ENCODE peak calls at places on chromosome 18, in five cellular contexts. One of them, this sample, is unnamed.
A peak's percentile ranks its signal among the peaks of the same experiment; 100 is the strongest.

GRCh38 chr18:5892772-5893431 is 2.4 kb downstream of the TMEM200C start:
- DNase-seq in GM04504: no peak
- DNase-seq in T1000: no peak
- DNase-seq in non-pigmented ciliary epithelial cell: no peak
- DNase-seq in HL-60: no peak
- DNase-seq in this sample: no peak

GRCh38 chr18:74745658-74746403 is 148.2 kb downstream of the ZNF407 start:
- DNase-seq in non-pigmented ciliary epithelial cell: no peak
- DNase-seq in T1000: peak; percentile 5
- DNase-seq in HL-60: no peak
- DNase-seq in GM04504: peak; percentile 19
- DNase-seq in this sample: peak; percentile 39

GRCh38 chr18:62151068-62151771 is 35.6 kb downstream of the PIGN start:
- DNase-seq in T1000: no peak
- DNase-seq in HL-60: no peak
- DNase-seq in non-pigmented ciliary epithelial cell: no peak
- DNase-seq in GM04504: no peak
- DNase-seq in this sample: no peak

GRCh38 chr18:22467760-22468553 is 50.2 kb upstream of the CTAGE1 start:
- DNase-seq in non-pigmented ciliary epithelial cell: peak; percentile 96
- DNase-seq in HL-60: no peak
- DNase-seq in T1000: peak; percentile 56
- DNase-seq in GM04504: peak; percentile 85
- DNase-seq in this sample: no peak

GRCh38 chr18:44229693-44230108 is 451.0 kb upstream of the SETBP1 start:
- DNase-seq in T1000: no peak
- DNase-seq in HL-60: no peak
- DNase-seq in GM04504: peak; percentile 4
- DNase-seq in non-pigmented ciliary epithelial cell: peak; percentile 18
- DNase-seq in this sample: no peak

GRCh38 chr18:78630981-78631510 is 348.6 kb upstream of the SALL3 start:
- DNase-seq in T1000: no peak
- DNase-seq in GM04504: no peak
- DNase-seq in non-pigmented ciliary epithelial cell: no peak
- DNase-seq in HL-60: no peak
- DNase-seq in this sample: no peak

GRCh38 chr18:48293954-48294893 is 115.0 kb downstream of the ZBTB7C start:
- DNase-seq in HL-60: no peak
- DNase-seq in T1000: no peak
- DNase-seq in non-pigmented ciliary epithelial cell: no peak
- DNase-seq in GM04504: no peak
- DNase-seq in this sample: no peak

GRCh38 chr18:45856526-45856925 is 31.1 kb downstream of the SIGLEC15 start:
- DNase-seq in T1000: no peak
- DNase-seq in GM04504: peak; percentile 17
- DNase-seq in non-pigmented ciliary epithelial cell: peak; percentile 88
- DNase-seq in HL-60: no peak
- DNase-seq in this sample: no peak

GRCh38 chr18:70121842-70122241 is 83.6 kb downstream of the RTTN start:
- DNase-seq in GM04504: no peak
- DNase-seq in T1000: no peak
- DNase-seq in non-pigmented ciliary epithelial cell: no peak
- DNase-seq in HL-60: no peak
- DNase-seq in this sample: no peak

GRCh38 chr18:50038448-50038847 is 156.5 kb downstream of the MYO5B start:
- DNase-seq in HL-60: no peak
- DNase-seq in GM04504: no peak
- DNase-seq in T1000: no peak
- DNase-seq in non-pigmented ciliary epithelial cell: peak; percentile 26
- DNase-seq in this sample: no peak

GRCh38 chr18:53147472-53147871 is 807.5 kb downstream of the DCC start:
- DNase-seq in T1000: no peak
- DNase-seq in non-pigmented ciliary epithelial cell: no peak
- DNase-seq in HL-60: no peak
- DNase-seq in GM04504: no peak
- DNase-seq in this sample: no peak

GRCh38 chr18:39839782-39840181 is 2115.3 kb upstream of the PIK3C3 start:
- DNase-seq in GM04504: no peak
- DNase-seq in HL-60: no peak
- DNase-seq in T1000: no peak
- DNase-seq in non-pigmented ciliary epithelial cell: peak; percentile 46
- DNase-seq in this sample: no peak